ENCODE peak calls at places on chromosomes 16 and 17, in five cellular contexts. L is ovary, T is PC-3, K is H9, X is tibial nerve. S is an unnamed sample.
A peak's percentile ranks its signal among the peaks of the same experiment; 100 is the strongest.

GRCh38 chr17:78748048-78748729 is 33.9 kb downstream of the CYTH1 start:
- DNase-seq in L (no peak), T (no peak), X (no peak), K (no peak), S (no peak)

GRCh38 chr17:8326591-8327583 is 12.8 kb upstream of the ODF4 start:
- DNase-seq in L (no peak), K (no peak), X (no peak), T (no peak), S (peak; percentile 39)

GRCh38 chr16:66894948-66895696 is 14.8 kb downstream of the PDP2 start:
- DNase-seq in K (peak; percentile 69), L (peak; percentile 81), T (peak; percentile 70), X (peak; percentile 40), S (peak; percentile 85)

GRCh38 chr17:49866882-49867413 is 19.1 kb upstream of the TAC4 start:
- DNase-seq in T (no peak), L (no peak), K (no peak), X (no peak), S (no peak)

GRCh38 chr16:9090101-9090959 is 1.1 kb upstream of the HAPSTR1 start:
- DNase-seq in T (peak; percentile 12), K (peak; percentile 66), L (peak; percentile 56), X (no peak), S (no peak)

GRCh38 chr16:19884611-19885455 is at the start of gene GPRC5B:
- DNase-seq in X (no peak), T (peak; percentile 34), L (peak; percentile 62), K (peak; percentile 63), S (peak; percentile 84)

GRCh38 chr17:43673516-43674323 is 12.0 kb upstream of the MEOX1 start:
- DNase-seq in K (peak; percentile 84), X (peak; percentile 72), L (peak; percentile 80), T (peak; percentile 90), S (peak; percentile 74)

GRCh38 chr17:16247589-16247984 is 30.6 kb downstream of the PIGL start:
- DNase-seq in T (no peak), X (no peak), K (no peak), L (no peak), S (no peak)

GRCh38 chr17:65070620-65071019 is 14.1 kb upstream of the GNA13 start:
- DNase-seq in K (no peak), L (no peak), T (no peak), X (no peak), S (peak; percentile 60)

GRCh38 chr16:22075043-22075757 is 17.1 kb upstream of the VWA3A start:
- DNase-seq in T (peak; percentile 30), K (no peak), X (no peak), L (no peak), S (no peak)

GRCh38 chr17:77485089-77485833 is 344.5 kb downstream of the SEC14L1 start:
- DNase-seq in X (no peak), T (no peak), L (no peak), K (no peak), S (no peak)
- H3K4me1 ChIP-seq in X (peaks cover 50% of the 10 kb centered on the region), T (no peaks in the 10 kb centered on the region), L (peaks cover 16% of the 10 kb centered on the region), K (peaks cover 2% of the 10 kb centered on the region), S (peaks cover 17% of the 10 kb centered on the region)

DNA sequence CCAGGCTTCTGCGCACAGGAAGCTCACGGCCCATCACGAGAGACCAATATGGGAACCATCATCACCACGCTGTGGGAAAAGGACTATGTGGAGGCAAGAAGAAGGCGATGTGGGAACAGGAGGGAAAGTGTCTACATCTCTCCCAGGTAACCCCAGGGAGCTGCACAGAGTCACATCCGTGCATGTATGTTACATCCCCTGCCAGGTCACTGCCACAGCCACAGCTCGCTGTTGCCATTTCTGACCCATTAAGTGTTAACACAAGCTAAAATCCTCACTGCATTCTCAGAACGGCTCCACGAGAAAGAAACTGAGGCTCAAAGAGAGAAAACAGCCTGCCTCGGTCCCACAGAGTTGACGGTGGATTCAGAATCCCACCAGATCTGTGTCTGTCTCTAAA is 319.1 kb downstream of the FOXL1 start:
- DNase-seq in X (no peak), T (no peak), K (no peak), L (no peak), S (no peak)
- H3K4me1 ChIP-seq in X (no peaks in the 10 kb centered on the region), T (peaks cover 38% of the 10 kb centered on the region), K (peaks cover under 1% of the 10 kb centered on the region), L (peaks cover 2% of the 10 kb centered on the region), S (peaks cover 19% of the 10 kb centered on the region)

GRCh38 chr17:29683481-29683880 is 60.8 kb upstream of the CORO6 start:
- DNase-seq in L (no peak), K (no peak), X (no peak), T (no peak), S (no peak)
- H3K4me1 ChIP-seq in L (no peaks in the 10 kb centered on the region), K (no peaks in the 10 kb centered on the region), X (peaks cover 80% of the 10 kb centered on the region), T (no peaks in the 10 kb centered on the region), S (no peaks in the 10 kb centered on the region)

DNA sequence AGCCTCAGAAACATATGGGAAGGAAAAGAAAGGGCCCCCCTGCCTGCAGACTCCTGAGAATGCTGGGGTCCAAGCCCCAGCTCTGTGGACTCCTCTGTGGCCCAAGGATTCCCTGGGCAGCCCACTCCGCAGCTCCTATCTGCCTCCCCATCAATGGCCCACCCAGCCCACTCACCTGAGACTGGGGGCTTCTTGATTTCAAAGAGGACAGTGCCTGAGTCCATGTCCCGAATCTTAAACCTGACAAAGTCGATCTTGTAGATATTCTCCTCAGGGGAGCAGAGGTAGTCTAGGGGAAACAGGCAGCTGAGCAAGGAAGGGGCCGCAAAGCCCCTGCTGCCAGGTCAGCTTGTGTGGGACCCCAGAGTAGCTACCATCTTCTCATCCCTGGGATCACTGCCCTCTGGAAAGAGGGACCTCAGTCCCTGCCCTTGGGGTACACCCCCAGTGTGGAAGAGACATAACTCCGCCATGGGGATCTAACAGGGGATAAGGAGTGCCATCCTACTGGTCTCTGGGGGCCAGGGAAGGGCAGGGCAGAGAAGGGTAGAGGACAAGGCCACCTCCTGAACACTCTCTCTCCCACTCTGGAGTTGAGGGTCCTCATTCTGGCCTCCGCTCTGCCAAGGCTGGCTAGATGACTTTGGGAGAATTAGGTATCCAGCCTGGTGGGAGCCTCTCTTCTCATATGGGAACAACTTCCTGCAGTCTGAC is 3.9 kb downstream of the UNC119 start:
- DNase-seq in X (no peak), L (no peak), K (no peak), T (no peak), S (no peak)
- H3K4me1 ChIP-seq in X (peaks cover 37% of the 10 kb centered on the region), L (peaks cover 6% of the 10 kb centered on the region), K (peaks cover 8% of the 10 kb centered on the region), T (peaks cover 8% of the 10 kb centered on the region), S (peaks cover 4% of the 10 kb centered on the region)

DNA sequence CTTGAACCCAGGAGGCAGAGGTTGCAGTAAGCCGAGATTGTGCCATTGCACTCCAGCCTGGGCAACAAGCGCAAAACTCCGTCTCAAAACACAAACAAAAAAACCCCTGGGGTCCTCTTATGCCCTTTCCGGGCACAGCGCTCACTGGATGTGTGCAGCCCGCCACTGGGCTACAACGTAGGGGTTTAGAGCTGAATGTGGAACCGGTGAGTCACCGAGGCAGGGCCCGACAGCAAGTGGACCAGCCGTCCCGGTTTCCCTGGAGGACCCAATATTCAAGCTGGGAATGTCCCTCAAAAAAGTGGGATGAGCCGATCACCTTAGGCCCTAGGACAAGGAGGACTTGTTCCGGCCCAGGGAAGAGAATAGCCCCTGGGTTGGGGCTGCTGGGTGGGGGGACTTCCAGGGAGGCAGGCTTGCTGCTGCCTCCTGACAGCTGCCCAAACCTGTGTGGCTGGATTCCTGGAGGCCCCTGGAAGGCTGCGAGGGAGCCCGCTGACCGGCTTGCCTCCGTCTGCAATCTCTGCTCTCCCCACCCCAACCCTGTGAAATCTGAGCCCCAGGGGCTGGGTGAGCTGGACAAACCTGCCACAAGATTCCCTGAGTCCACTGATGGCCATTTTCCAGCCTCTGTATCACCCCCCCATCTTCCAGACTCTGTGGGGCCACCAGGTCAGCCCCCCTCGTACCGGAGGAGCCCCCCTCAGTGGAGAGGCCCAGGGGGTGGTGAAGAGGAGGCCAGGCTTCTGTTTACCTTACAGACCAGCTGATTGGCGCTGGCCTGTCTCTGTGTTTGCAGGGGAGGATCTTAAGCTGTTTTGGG is 2.9 kb upstream of the CLDN9 start:
- DNase-seq in X (no peak), L (no peak), K (peak; percentile 97), T (peak; percentile 88), S (peak; percentile 88)
- H3K4me1 ChIP-seq in X (peaks cover 20% of the 10 kb centered on the region), L (no peaks in the 10 kb centered on the region), K (peaks cover 11% of the 10 kb centered on the region), T (peaks cover 37% of the 10 kb centered on the region), S (peaks cover 67% of the 10 kb centered on the region)

DNA sequence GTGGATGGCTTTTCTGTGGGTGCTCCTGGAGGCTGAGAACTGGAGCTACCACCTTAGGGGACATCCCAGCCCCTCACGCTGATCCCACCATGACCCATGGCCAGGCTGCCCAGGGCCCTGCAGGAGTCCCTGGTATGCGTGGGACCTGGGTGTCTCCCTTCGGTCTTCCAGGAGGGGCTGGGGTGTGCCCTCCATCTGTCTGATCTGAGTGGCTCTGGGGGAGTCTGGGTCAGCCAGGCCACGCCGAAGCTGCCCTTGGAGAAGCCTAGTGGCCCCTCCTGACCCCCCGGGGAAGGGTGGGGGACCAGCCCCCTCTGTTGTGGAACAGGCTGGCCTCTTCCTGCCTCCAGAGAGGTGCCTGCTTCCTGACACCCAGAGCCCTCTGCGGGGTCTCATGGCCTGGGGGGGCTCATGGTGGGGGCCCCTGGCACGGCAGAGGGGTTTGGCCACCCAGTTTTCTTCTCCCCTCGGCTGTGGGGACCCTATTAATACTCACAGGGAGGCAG is 10.7 kb downstream of the BAIAP2 start:
- DNase-seq in T (no peak), L (no peak), K (no peak), X (no peak), S (no peak)
- H3K4me1 ChIP-seq in T (peaks cover 64% of the 10 kb centered on the region), L (peaks cover 11% of the 10 kb centered on the region), K (no peaks in the 10 kb centered on the region), X (peaks cover 98% of the 10 kb centered on the region), S (no peaks in the 10 kb centered on the region)

S was measured in cardiac muscle cell.